ENCODE peak calls at places on chromosomes 6 and 20, in five cellular contexts. W, Y, X, E and L are unnamed samples.

GRCh38 chr6:129683606-129684322 is 26.2 kb downstream of the ARHGAP18 start:
- DNase-seq in W (peak), Y (peak), X (peak), E (peak), L (no peak)

GRCh38 chr20:11777861-11778570 is 139.7 kb upstream of the BTBD3 start:
- DNase-seq in W (no peak), Y (peak), X (peak), E (no peak), L (no peak)

GRCh38 chr20:61360296-61360695 is 108.2 kb downstream of the CDH4 start:
- DNase-seq in W (no peak), Y (no peak), X (no peak), E (no peak), L (no peak)

GRCh38 chr6:90297124-90297865 is 652 bp upstream of the BACH2 start:
- DNase-seq in W (no peak), Y (no peak), X (no peak), E (no peak), L (no peak)

GRCh38 chr6:44247338-44248302 is 719 bp downstream of the HSP90AB1 start:
- DNase-seq in W (peak), Y (peak), X (peak), E (peak), L (peak)

GRCh38 chr20:4406627-4407026 is 315.1 kb upstream of the PRND start:
- DNase-seq in W (peak), Y (peak), X (peak), E (no peak), L (no peak)

GRCh38 chr20:24818056-24818455 is 131.0 kb upstream of the CST7 start:
- DNase-seq in W (no peak), Y (no peak), X (no peak), E (no peak), L (no peak)

GRCh38 chr6:113489946-113490345 is 367.2 kb upstream of the MARCKS start:
- DNase-seq in W (no peak), Y (no peak), X (no peak), E (no peak), L (no peak)

GRCh38 chr20:58883243-58883691 is 30.8 kb downstream of the GNAS start:
- DNase-seq in W (no peak), Y (no peak), X (no peak), E (no peak), L (no peak)

GRCh38 chr20:62927128-62927705 is 912 bp upstream of the DIDO1 start:
- DNase-seq in W (no peak), Y (no peak), X (no peak), E (no peak), L (no peak)

GRCh38 chr6:156970595-156971112 is 193.5 kb downstream of the ARID1B start:
- DNase-seq in W (no peak), Y (no peak), X (no peak), E (no peak), L (no peak)

GRCh38 chr6:15477746-15478145 is 185.1 kb downstream of the DTNBP1 start:
- DNase-seq in W (no peak), Y (no peak), X (peak), E (no peak), L (no peak)

GRCh38 chr20:61434361-61434781 is 182.3 kb downstream of the CDH4 start:
- DNase-seq in W (no peak), Y (no peak), X (peak), E (no peak), L (no peak)

GRCh38 chr6:27260836-27261375 is 13.4 kb downstream of the PRSS16 start:
- DNase-seq in W (peak), Y (peak), X (no peak), E (no peak), L (no peak)

GRCh38 chr6:74167951-74168350 is 471.9 kb downstream of the CD109 start:
- DNase-seq in W (no peak), Y (peak), X (peak), E (no peak), L (no peak)
- TF ChIP-seq CTCF in W (no peak), Y (no peak), X (no peak), E (no peak), L (no peak)

DNA sequence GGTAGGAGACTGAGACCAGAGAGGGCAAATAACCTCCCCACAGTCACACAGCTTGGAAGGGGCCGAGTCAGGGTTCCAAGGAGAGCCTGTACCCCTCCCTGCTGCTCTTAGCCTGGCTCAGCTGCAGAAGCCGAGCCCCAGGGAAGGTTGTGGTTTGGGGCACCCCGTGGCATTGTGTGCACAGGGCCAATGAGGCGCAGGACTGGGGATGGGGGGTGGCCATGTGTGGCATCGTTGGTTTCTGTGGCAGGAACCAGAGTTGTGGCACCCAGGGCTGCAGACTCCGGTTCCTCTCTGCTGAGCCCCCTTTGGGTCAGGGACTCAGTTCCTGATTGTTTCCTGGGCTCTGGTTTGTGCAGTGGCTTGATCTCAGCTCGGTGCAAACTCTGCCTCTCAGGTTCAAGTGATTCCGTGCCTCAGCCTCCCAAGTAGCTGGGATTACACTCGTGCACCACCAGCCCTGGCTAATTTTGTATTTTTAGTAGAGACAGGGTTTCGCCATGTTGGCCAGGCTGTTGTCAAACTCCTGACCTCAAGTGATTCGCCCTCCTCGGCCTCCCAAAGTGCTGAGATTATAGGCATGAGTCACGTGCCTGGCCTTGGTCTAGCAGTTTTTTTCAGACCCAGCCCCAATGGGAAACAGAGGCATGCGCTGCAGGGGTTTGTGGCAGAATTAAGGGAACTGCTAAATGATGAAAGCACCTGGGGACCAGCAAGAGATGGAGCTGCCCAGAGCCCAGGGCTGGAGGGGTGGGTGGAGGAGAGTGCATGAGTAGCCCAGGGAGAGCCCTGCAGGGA is 221.0 kb upstream of the SULF2 start:
- DNase-seq in W (no peak), Y (no peak), X (no peak), E (no peak), L (no peak)
- H3K4me3 ChIP-seq in W (no peak), Y (no peak), X (no peak), E (no peak), L (no peak)

DNA sequence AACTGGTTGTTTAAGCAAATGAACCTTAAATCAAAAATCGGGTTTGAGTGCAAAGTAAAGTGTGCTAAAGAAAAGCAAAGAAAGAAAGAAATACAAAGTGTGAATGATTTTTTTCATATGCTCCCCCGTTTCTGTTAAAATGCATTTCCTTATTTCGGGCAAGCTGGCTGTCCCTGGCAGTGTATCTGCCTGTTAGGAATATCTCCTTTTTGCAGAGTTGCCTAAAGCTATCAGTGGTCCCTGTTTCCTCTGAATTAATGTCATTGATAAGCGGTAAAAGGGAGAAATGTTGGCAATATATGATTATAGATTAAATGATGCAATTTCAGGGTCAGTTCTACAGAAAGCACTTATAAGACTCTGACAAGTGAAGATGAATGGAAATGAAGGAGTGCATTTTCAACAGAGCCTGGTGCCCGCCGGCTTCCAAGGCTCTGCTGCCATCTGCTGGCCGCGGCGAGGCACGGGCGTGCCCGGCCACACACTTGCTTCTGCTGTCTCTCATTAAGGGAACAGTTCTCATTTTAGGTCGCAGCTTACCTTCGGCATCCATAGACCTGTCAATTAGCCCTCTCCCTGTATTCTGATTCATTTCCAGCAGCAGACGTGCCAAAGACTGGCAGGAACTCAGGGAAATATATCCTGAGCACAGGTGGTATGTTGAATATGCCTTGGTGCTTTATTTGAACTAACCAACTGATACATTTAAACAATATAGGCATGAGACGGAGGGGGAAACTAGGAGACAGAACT is 381.9 kb downstream of the C6orf118 start:
- DNase-seq in W (peak), Y (peak), X (peak), E (peak), L (peak)
- TF ChIP-seq CTCF in W (peak), Y (peak), X (peak), E (peak), L (peak)

GRCh38 chr6:46377209-46377608 is 114.0 kb downstream of the RCAN2 start:
- DNase-seq in W (no peak), Y (no peak), X (no peak), E (no peak), L (no peak)
- H3K4me3 ChIP-seq in W (no peak), Y (no peak), X (no peak), E (no peak), L (no peak)

GRCh38 chr6:139124887-139125672 is 9.8 kb upstream of the HECA start:
- DNase-seq in W (peak), Y (peak), X (peak), E (peak), L (peak)
- TF ChIP-seq CTCF in W (peak), Y (peak), X (peak), E (peak), L (no peak)

GRCh38 chr6:37141291-37142046 is 28.5 kb upstream of the PIM1 start:
- DNase-seq in W (no peak), Y (peak), X (peak), E (no peak), L (no peak)
- H3K4me3 ChIP-seq in W (no peak), Y (no peak), X (no peak), E (no peak), L (no peak)

GRCh38 chr20:41171736-41172295 is 34.5 kb downstream of the PLCG1 start:
- DNase-seq in W (no peak), Y (no peak), X (no peak), E (peak), L (no peak)

GRCh38 chr20:41173791-41174341 is 36.5 kb downstream of the PLCG1 start:
- DNase-seq in W (no peak), Y (no peak), X (no peak), E (peak), L (peak)

GRCh38 chr20:41174373-41174772 is 37.0 kb downstream of the PLCG1 start:
- DNase-seq in W (no peak), Y (no peak), X (no peak), E (peak), L (no peak)

GRCh38 chr20:41173161-41173721 is 35.9 kb downstream of the PLCG1 start:
- DNase-seq in W (peak), Y (peak), X (peak), E (peak), L (peak)

DNA sequence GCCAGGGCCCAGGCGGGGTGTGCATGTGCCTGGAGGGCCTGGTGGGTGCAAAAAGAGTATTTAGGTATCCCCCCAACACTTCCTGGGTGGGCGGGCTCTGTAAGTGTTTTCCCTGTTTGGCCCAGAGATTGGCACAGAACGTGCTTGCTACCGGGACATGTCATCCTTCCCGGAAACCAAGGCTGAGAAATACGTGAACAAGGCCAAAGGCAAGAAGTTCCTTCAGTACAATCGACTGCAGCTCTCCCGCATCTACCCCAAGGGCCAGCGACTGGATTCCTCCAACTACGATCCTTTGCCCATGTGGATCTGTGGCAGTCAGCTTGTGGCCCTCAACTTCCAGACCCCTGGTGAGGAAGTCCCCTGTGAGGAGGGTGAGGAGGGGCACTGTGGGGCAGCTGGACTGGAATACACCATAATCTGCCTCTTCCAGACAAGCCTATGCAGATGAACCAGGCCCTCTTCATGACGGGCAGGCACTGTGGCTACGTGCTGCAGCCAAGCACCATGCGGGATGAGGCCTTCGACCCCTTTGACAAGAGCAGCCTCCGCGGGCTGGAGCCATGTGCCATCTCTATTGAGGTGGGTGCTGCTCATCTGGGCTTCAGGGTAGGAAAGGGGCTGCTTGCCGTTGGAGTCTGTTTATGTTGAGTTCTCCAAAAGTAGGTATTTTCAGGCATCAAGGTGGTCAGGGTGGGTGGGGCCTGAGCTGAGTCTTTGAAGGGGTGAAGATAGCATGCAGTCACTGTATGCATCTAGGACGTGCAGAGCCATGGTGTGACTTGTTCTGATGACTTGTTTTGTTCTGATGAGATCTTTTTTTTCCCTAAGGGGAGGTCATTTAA is 35.2 kb downstream of the PLCG1 start:
- DNase-seq in W (no peak), Y (peak), X (no peak), E (peak), L (no peak)
- TF ChIP-seq CTCF in W (no peak), Y (no peak), X (no peak), E (no peak), L (no peak)

GRCh38 chr6:3282461-3283236 is 23.9 kb downstream of the PSMG4 start:
- DNase-seq in W (no peak), Y (peak), X (no peak), E (peak), L (no peak)
- H3K4me3 ChIP-seq in W (no peak), Y (no peak), X (no peak), E (no peak), L (no peak)